ENCODE peak calls at places on chromosomes 1 and 21, in nine cellular contexts. J, K, T, F, Q, X, D, V and A are unnamed samples.

GRCh38 chr1:74502432-74502831 is 10.0 kb downstream of the LRRC53 start:
- DNase-seq in J (no peak), K (no peak), T (no peak), F (no peak), Q (no peak), X (no peak), D (no peak), V (no peak), A (no peak)

GRCh38 chr1:100832676-100833469 is 61.8 kb downstream of the EXTL2 start:
- DNase-seq in J (no peak), K (no peak), T (no peak), F (no peak), Q (no peak), X (no peak), D (no peak), V (no peak), A (no peak)

GRCh38 chr1:51732701-51733425 is 116.0 kb downstream of the OSBPL9 start:
- DNase-seq in J (no peak), K (no peak), T (no peak), F (no peak), Q (no peak), X (no peak), D (no peak), V (peak; percentile 60), A (no peak)

GRCh38 chr1:93615201-93616150 is 66.2 kb downstream of the BCAR3 start:
- DNase-seq in J (peak; percentile 28), K (no peak), T (no peak), F (peak; percentile 48), Q (no peak), X (no peak), D (peak; percentile 52), V (peak; percentile 44), A (no peak)

GRCh38 chr1:41530411-41530810 is 45.9 kb upstream of the EDN2 start:
- DNase-seq in J (no peak), K (no peak), T (no peak), F (no peak), Q (no peak), X (no peak), D (peak; percentile 42), V (no peak), A (peak; percentile 43)

GRCh38 chr1:11151854-11152612 is 37.1 kb upstream of the ANGPTL7 start:
- DNase-seq in J (no peak), K (peak; percentile 42), T (no peak), F (no peak), Q (peak; percentile 25), X (no peak), D (peak; percentile 21), V (no peak), A (no peak)

GRCh38 chr1:204367956-204368355 is 8.2 kb upstream of the PLEKHA6 start:
- DNase-seq in J (no peak), K (no peak), T (no peak), F (no peak), Q (no peak), X (no peak), D (no peak), V (no peak), A (no peak)

GRCh38 chr1:168918860-168919741 is 187.4 kb upstream of the ATP1B1 start:
- DNase-seq in J (no peak), K (no peak), T (no peak), F (no peak), Q (no peak), X (no peak), D (no peak), V (no peak), A (no peak)

GRCh38 chr1:202243006-202243405 is 49.4 kb downstream of the LGR6 start:
- DNase-seq in J (no peak), K (no peak), T (no peak), F (no peak), Q (no peak), X (no peak), D (peak; percentile 30), V (no peak), A (peak; percentile 44)

GRCh38 chr1:94345148-94345721 is 73.0 kb upstream of the ABCD3 start:
- DNase-seq in J (no peak), K (no peak), T (no peak), F (no peak), Q (no peak), X (no peak), D (no peak), V (no peak), A (no peak)

GRCh38 chr1:151944110-151944858 is 35.0 kb upstream of the THEM4 start:
- DNase-seq in J (no peak), K (no peak), T (no peak), F (no peak), Q (no peak), X (no peak), D (no peak), V (peak; percentile 28), A (peak; percentile 70)

GRCh38 chr1:240000634-240001033 is 91.0 kb upstream of the FMN2 start:
- DNase-seq in J (no peak), K (no peak), T (no peak), F (no peak), Q (no peak), X (no peak), D (no peak), V (no peak), A (no peak)

GRCh38 chr1:1398677-1399186 is 403 bp downstream of the CCNL2 start:
- DNase-seq in J (no peak), K (no peak), T (no peak), F (no peak), Q (no peak), X (no peak), D (no peak), V (no peak), A (no peak)

GRCh38 chr21:41630917-41631316 is 123.0 kb upstream of the TMPRSS2 start:
- DNase-seq in J (no peak), K (no peak), T (no peak), F (no peak), Q (no peak), X (no peak), D (no peak), V (no peak), A (no peak)

GRCh38 chr1:206590025-206590834 is 22.0 kb downstream of the EIF2D start:
- DNase-seq in J (no peak), K (no peak), T (no peak), F (no peak), Q (no peak), X (no peak), D (no peak), V (peak; percentile 62), A (no peak)

GRCh38 chr21:45515241-45516061 is 26.8 kb downstream of the SLC19A1 start:
- DNase-seq in J (no peak), K (no peak), T (no peak), F (no peak), Q (no peak), X (no peak), D (peak; percentile 50), V (no peak), A (peak; percentile 75)

GRCh38 chr21:45905196-45905595 is 76.4 kb upstream of the COL6A1 start:
- DNase-seq in J (no peak), K (no peak), T (no peak), F (no peak), Q (no peak), X (no peak), D (no peak), V (no peak), A (no peak)

GRCh38 chr1:119003413-119004128 is 15.4 kb upstream of the TBX15 start:
- DNase-seq in J (no peak), K (no peak), T (no peak), F (no peak), Q (no peak), X (no peak), D (no peak), V (no peak), A (no peak)

GRCh38 chr1:177898377-177898648 is 71.5 kb downstream of the SEC16B start:
- DNase-seq in J (no peak), K (no peak), T (no peak), F (no peak), Q (no peak), X (no peak), D (no peak), V (no peak), A (no peak)

GRCh38 chr1:236460103-236460502 is 63.7 kb upstream of the LGALS8 start:
- DNase-seq in J (no peak), K (no peak), T (no peak), F (no peak), Q (no peak), X (no peak), D (no peak), V (no peak), A (no peak)

GRCh38 chr1:5751833-5752714 is 240.2 kb downstream of the NPHP4 start:
- DNase-seq in J (no peak), K (no peak), T (no peak), F (no peak), Q (peak; percentile 39), X (peak; percentile 12), D (peak; percentile 35), V (peak; percentile 46), A (no peak)

GRCh38 chr1:24932284-24932683 is 2.2 kb upstream of the RUNX3 start:
- DNase-seq in J (peak; percentile 64), K (no peak), T (peak; percentile 61), F (peak; percentile 68), Q (peak; percentile 65), X (no peak), D (no peak), V (peak; percentile 44), A (no peak)
- TF ChIP-seq EP300 in J (no peak), K (no peak), T (no peak), F (no peak), Q (no peak), X (no peak), D (no peak), V (no peak), A (no peak)

GRCh38 chr1:27342391-27342777 is 562 bp downstream of the SYTL1 start:
- DNase-seq in J (no peak), K (no peak), T (no peak), F (no peak), Q (no peak), X (no peak), D (no peak), V (no peak), A (no peak)
- TF ChIP-seq EP300 in J (no peak), K (no peak), T (no peak), F (no peak), Q (no peak), X (no peak), D (no peak), V (no peak), A (no peak)

DNA sequence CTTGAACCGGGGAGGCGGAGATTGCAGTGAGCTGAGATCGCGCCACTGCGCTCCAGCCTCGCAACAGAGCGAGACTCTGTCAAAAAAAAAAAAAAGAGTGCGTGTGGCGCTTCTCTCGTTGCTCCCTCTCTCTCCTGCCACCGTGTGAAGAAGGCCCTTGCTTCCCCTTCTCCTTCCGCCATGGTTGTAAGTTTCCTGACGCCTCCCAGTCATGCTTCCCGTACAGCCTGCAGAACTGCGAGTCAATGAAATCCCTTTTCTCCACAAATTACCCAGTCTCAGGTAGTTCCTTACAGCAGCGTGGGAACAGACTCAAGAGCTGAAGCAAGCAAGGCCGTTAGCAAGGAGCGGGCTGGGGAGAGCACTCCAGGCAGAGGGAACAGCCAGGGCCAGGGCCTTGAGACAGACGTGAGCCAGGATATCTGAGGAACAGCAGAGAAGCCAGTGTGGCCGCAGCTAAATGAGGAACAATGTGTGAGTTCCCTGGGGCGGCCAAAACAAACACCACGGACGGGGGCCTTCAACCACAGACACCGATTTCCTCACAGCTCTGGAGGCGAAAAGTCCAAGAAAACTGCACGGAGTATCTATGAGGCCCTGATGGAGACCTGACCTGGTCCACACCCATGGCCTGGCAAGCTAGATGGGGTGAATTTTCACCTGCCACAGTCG is 54.2 kb upstream of the ETS2 start:
- DNase-seq in J (no peak), K (no peak), T (no peak), F (no peak), Q (peak; percentile 85), X (peak; percentile 63), D (no peak), V (no peak), A (no peak)
- TF ChIP-seq EP300 in J (no peak), K (no peak), T (no peak), F (no peak), Q (no peak), X (peak; percentile 81), D (no peak), V (no peak), A (no peak)

GRCh38 chr1:235129774-235130570 is 1.3 kb upstream of the TOMM20 start:
- DNase-seq in J (no peak), K (no peak), T (no peak), F (no peak), Q (no peak), X (no peak), D (no peak), V (no peak), A (no peak)
- TF ChIP-seq EP300 in J (no peak), K (no peak), T (no peak), F (no peak), Q (no peak), X (no peak), D (no peak), V (no peak), A (no peak)